ENCODE peak calls at places on chromosomes 7 and 10, in four cellular contexts. B is naive thymus-derived CD4-positive, alpha-beta T cell; R is pancreas; Y is stomach. W is an unnamed sample.

GRCh38 chr7:28041508-28042314 is 138.9 kb downstream of the JAZF1 start:
- DNase-seq in R (no peak), Y (no peak), B (no peak), W (no peak)

GRCh38 chr10:78739411-78740053 is 329.2 kb upstream of the ZMIZ1 start:
- DNase-seq in R (no peak), B (no peak), Y (no peak), W (no peak)

GRCh38 chr10:44725404-44725803 is 185.7 kb upstream of the TMEM72 start:
- DNase-seq in Y (no peak), R (no peak), B (no peak), W (no peak)

GRCh38 chr7:44674381-44674780 is 68.0 kb downstream of the OGDH start:
- DNase-seq in B (no peak), Y (no peak), R (no peak), W (no peak)

GRCh38 chr10:110074298-110074697 is 66.5 kb downstream of the ADD3 start:
- DNase-seq in Y (no peak), B (no peak), R (no peak), W (no peak)

GRCh38 chr10:97383159-97383558 is 18.0 kb downstream of the RRP12 start:
- DNase-seq in B (no peak), R (no peak), Y (no peak), W (no peak)

GRCh38 chr10:54854389-54854788 is 53.4 kb upstream of the PCDH15 start:
- DNase-seq in R (no peak), B (no peak), Y (no peak), W (no peak)

GRCh38 chr10:3399756-3400155 is 227.2 kb upstream of the PITRM1 start:
- DNase-seq in B (no peak), Y (no peak), R (no peak), W (no peak)

GRCh38 chr7:9608560-9608959 is 1175.2 kb downstream of the NXPH1 start:
- DNase-seq in R (no peak), B (no peak), Y (no peak), W (no peak)

GRCh38 chr7:80960228-80960627 is 41.4 kb upstream of the SEMA3C start:
- DNase-seq in B (no peak), Y (no peak), R (no peak), W (no peak)

GRCh38 chr7:140035400-140036223 is 27.1 kb downstream of the PARP12 start:
- DNase-seq in Y (no peak), B (no peak), R (no peak), W (no peak)

GRCh38 chr7:22094413-22095304 is 149.0 kb upstream of the CDCA7L start:
- DNase-seq in B (no peak), R (no peak), Y (no peak), W (no peak)

GRCh38 chr7:92680458-92680857 is 90.3 kb upstream of the FAM133B start:
- DNase-seq in R (no peak), Y (no peak), B (no peak), W (no peak)

GRCh38 chr7:132526111-132526741 is 50.0 kb downstream of the PLXNA4 start:
- DNase-seq in R (no peak), B (no peak), Y (no peak), W (no peak)

GRCh38 chr10:27607591-27607990 is 103.5 kb downstream of the RAB18 start:
- DNase-seq in B (no peak), Y (no peak), R (no peak), W (no peak)

GRCh38 chr7:818031-818699 is 14.1 kb upstream of the SUN1 start:
- DNase-seq in B (no peak), Y (no peak), R (no peak), W (no peak)

GRCh38 chr10:88174391-88174790 is 311.0 kb downstream of the PTEN start:
- DNase-seq in Y (no peak), B (no peak), R (no peak), W (no peak)

GRCh38 chr7:157337316-157338149 is 729 bp downstream of the DNAJB6 start:
- DNase-seq in R (peak; percentile 70), B (peak; percentile 72), Y (peak; percentile 76), W (peak; percentile 89)

GRCh38 chr10:128907155-128907554 is 559.9 kb upstream of the MGMT start:
- DNase-seq in Y (no peak), R (no peak), B (no peak), W (no peak)

GRCh38 chr7:45920543-45921380 is at the start of gene IGFBP3:
- DNase-seq in R (peak; percentile 68), B (no peak), Y (no peak), W (peak; percentile 72)

GRCh38 chr10:600876-601275 is 88.6 kb downstream of the DIP2C start:
- DNase-seq in Y (peak; percentile 79), R (peak; percentile 56), B (no peak), W (peak; percentile 72)

GRCh38 chr7:30445770-30446169 is 32.8 kb downstream of the NOD1 start:
- DNase-seq in B (peak; percentile 22), R (peak; percentile 25), Y (peak; percentile 65), W (peak; percentile 89)

GRCh38 chr7:143381427-143382125 is 431 bp downstream of the ZYX start:
- DNase-seq in B (no peak), Y (peak; percentile 61), R (peak; percentile 87), W (peak; percentile 83)
- H3K4me1 ChIP-seq in B (peaks cover 70% of the 10 kb centered on the region), Y (peaks cover 61% of the 10 kb centered on the region), R (peaks cover 8% of the 10 kb centered on the region), W (peaks cover 55% of the 10 kb centered on the region)

GRCh38 chr7:66642932-66643331 is 14.3 kb downstream of the KCTD7 start:
- DNase-seq in R (no peak), Y (no peak), B (no peak), W (no peak)
- H3K36me3 ChIP-seq in R (peaks cover 2% of the 10 kb centered on the region), Y (peaks cover 26% of the 10 kb centered on the region), B (peaks cover 46% of the 10 kb centered on the region), W (peaks cover 88% of the 10 kb centered on the region)

GRCh38 chr10:43214071-43214955 is 52.6 kb downstream of the RASGEF1A start:
- DNase-seq in Y (no peak), B (no peak), R (peak; percentile 11), W (no peak)
- H3K4me1 ChIP-seq in Y (no peaks in the 10 kb centered on the region), B (no peaks in the 10 kb centered on the region), R (no peaks in the 10 kb centered on the region), W (no peaks in the 10 kb centered on the region)

DNA sequence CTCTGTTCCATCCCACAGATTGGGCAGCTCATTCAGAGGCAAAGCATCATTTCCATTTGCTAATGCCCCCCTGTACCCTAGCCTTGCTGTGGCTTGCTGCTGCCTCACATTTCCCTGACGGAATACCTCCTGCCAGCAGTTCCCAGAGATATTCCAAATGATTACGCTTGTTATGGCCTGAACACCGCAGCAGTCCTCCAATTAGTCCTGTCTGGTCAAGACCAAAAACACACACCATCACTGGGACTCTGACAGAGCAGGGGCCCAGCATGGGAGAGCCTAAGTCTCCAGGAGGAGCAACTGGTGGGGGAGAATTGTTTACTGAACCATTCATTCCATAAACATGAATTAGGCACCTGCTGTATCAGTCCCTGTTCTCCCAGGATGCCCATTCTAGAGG is 6.1 kb downstream of the OGDHL start:
- DNase-seq in Y (no peak), B (no peak), R (no peak), W (no peak)
- H3K36me3 ChIP-seq in Y (no peaks in the 10 kb centered on the region), B (no peaks in the 10 kb centered on the region), R (no peaks in the 10 kb centered on the region), W (no peaks in the 10 kb centered on the region)

DNA sequence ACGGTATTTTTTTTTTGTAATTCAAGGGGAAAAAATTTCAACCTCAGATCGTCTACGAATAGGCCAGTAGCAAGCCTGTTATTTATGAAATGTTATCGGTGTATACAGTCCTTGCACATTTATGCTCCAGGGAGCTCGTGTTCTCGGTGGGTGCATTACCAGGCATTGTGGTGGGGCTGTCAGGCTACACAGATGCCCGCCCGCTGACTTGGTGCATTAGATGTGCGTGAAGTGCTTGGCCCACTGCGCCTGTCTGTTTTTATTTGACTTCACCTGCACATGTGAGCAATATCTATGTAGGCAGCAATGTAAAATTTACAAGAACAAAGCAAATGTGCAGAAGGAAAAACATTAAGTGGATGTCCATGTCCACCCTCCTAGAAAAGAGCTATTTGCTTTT is 2.7 kb downstream of the FOXK1 start:
- DNase-seq in Y (no peak), B (no peak), R (no peak), W (no peak)
- H3K4me1 ChIP-seq in Y (peaks cover 68% of the 10 kb centered on the region), B (peaks cover 13% of the 10 kb centered on the region), R (peaks cover 17% of the 10 kb centered on the region), W (peaks cover 29% of the 10 kb centered on the region)

GRCh38 chr10:58615237-58615935 is 102.7 kb downstream of the BICC1 start:
- DNase-seq in R (no peak), B (no peak), Y (no peak), W (no peak)
- H3K36me3 ChIP-seq in R (no peaks in the 10 kb centered on the region), B (no peaks in the 10 kb centered on the region), Y (no peaks in the 10 kb centered on the region), W (no peaks in the 10 kb centered on the region)

W was measured in upper lobe of right lung.